ENCODE peak calls at places on chromosomes 7 and 10, in nine cellular contexts. One of them, this sample, is unnamed.

GRCh38 chr10:114862456-114862855 is 40.9 kb downstream of the FHIP2A start:
- DNase-seq in A549: no peak
- DNase-seq in SK-N-SH: no peak
- DNase-seq in HCT116: no peak
- DNase-seq in K562: no peak
- DNase-seq in endothelial cell of umbilical vein: no peak
- DNase-seq in H1: no peak
- DNase-seq in HepG2: no peak
- DNase-seq in GM12878: no peak
- DNase-seq in this sample: no peak

GRCh38 chr10:109862738-109863137 is 60.6 kb downstream of the XPNPEP1 start:
- DNase-seq in A549: no peak
- DNase-seq in SK-N-SH: no peak
- DNase-seq in HCT116: no peak
- DNase-seq in K562: no peak
- DNase-seq in endothelial cell of umbilical vein: no peak
- DNase-seq in H1: no peak
- DNase-seq in HepG2: no peak
- DNase-seq in GM12878: no peak
- DNase-seq in this sample: no peak

GRCh38 chr10:17665742-17666141 is 21.8 kb downstream of the STAM start:
- DNase-seq in A549: no peak
- DNase-seq in SK-N-SH: no peak
- DNase-seq in HCT116: no peak
- DNase-seq in K562: no peak
- DNase-seq in endothelial cell of umbilical vein: peak; percentile 76
- DNase-seq in H1: no peak
- DNase-seq in HepG2: peak; percentile 20
- DNase-seq in GM12878: no peak
- DNase-seq in this sample: no peak

GRCh38 chr10:60480865-60481563 is 91.3 kb upstream of the ANK3 start:
- DNase-seq in A549: peak; percentile 18
- DNase-seq in SK-N-SH: no peak
- DNase-seq in HCT116: peak; percentile 12
- DNase-seq in K562: no peak
- DNase-seq in endothelial cell of umbilical vein: peak; percentile 40
- DNase-seq in H1: no peak
- DNase-seq in HepG2: no peak
- DNase-seq in GM12878: no peak
- DNase-seq in this sample: no peak

GRCh38 chr10:118564652-118565051 is 30.8 kb downstream of the PRLHR start:
- DNase-seq in A549: peak; percentile 35
- DNase-seq in SK-N-SH: peak; percentile 52
- DNase-seq in HCT116: no peak
- DNase-seq in K562: peak; percentile 22
- DNase-seq in endothelial cell of umbilical vein: no peak
- DNase-seq in H1: no peak
- DNase-seq in HepG2: no peak
- DNase-seq in GM12878: no peak
- DNase-seq in this sample: no peak

GRCh38 chr10:31707578-31708411 is 220.8 kb downstream of the ARHGAP12 start:
- DNase-seq in A549: no peak
- DNase-seq in SK-N-SH: no peak
- DNase-seq in HCT116: no peak
- DNase-seq in K562: no peak
- DNase-seq in endothelial cell of umbilical vein: peak; percentile 96
- DNase-seq in H1: no peak
- DNase-seq in HepG2: no peak
- DNase-seq in GM12878: peak; percentile 90
- DNase-seq in this sample: peak; percentile 76

GRCh38 chr7:148485618-148486017 is 104.9 kb upstream of the C7orf33 start:
- DNase-seq in A549: no peak
- DNase-seq in SK-N-SH: no peak
- DNase-seq in HCT116: no peak
- DNase-seq in K562: no peak
- DNase-seq in endothelial cell of umbilical vein: no peak
- DNase-seq in H1: no peak
- DNase-seq in HepG2: no peak
- DNase-seq in GM12878: no peak
- DNase-seq in this sample: no peak

GRCh38 chr7:90824386-90825307 is 228.5 kb downstream of the CDK14 start:
- DNase-seq in A549: no peak
- DNase-seq in SK-N-SH: no peak
- DNase-seq in HCT116: no peak
- DNase-seq in K562: no peak
- DNase-seq in endothelial cell of umbilical vein: peak; percentile 79
- DNase-seq in H1: no peak
- DNase-seq in HepG2: no peak
- DNase-seq in GM12878: no peak
- DNase-seq in this sample: peak; percentile 7

GRCh38 chr7:11006271-11006670 is 32.6 kb downstream of the PHF14 start:
- DNase-seq in A549: no peak
- DNase-seq in SK-N-SH: no peak
- DNase-seq in HCT116: no peak
- DNase-seq in K562: no peak
- DNase-seq in endothelial cell of umbilical vein: no peak
- DNase-seq in H1: no peak
- DNase-seq in HepG2: no peak
- DNase-seq in GM12878: no peak
- DNase-seq in this sample: no peak

GRCh38 chr10:114271779-114272167 is 32.7 kb downstream of the VWA2 start:
- DNase-seq in A549: peak; percentile 65
- DNase-seq in SK-N-SH: no peak
- DNase-seq in HCT116: peak; percentile 42
- DNase-seq in K562: no peak
- DNase-seq in endothelial cell of umbilical vein: peak; percentile 76
- DNase-seq in H1: no peak
- DNase-seq in HepG2: no peak
- DNase-seq in GM12878: no peak
- DNase-seq in this sample: no peak

GRCh38 chr7:2115739-2116065 is 117.0 kb downstream of the MAD1L1 start:
- DNase-seq in A549: no peak
- DNase-seq in SK-N-SH: no peak
- DNase-seq in HCT116: no peak
- DNase-seq in K562: no peak
- DNase-seq in endothelial cell of umbilical vein: no peak
- DNase-seq in H1: no peak
- DNase-seq in HepG2: no peak
- DNase-seq in GM12878: no peak
- DNase-seq in this sample: no peak

GRCh38 chr7:2112261-2113203 is 120.2 kb downstream of the MAD1L1 start:
- DNase-seq in A549: no peak
- DNase-seq in SK-N-SH: no peak
- DNase-seq in HCT116: no peak
- DNase-seq in K562: no peak
- DNase-seq in endothelial cell of umbilical vein: peak; percentile 60
- DNase-seq in H1: no peak
- DNase-seq in HepG2: no peak
- DNase-seq in GM12878: no peak
- DNase-seq in this sample: no peak

GRCh38 chr7:2114926-2115738 is 117.6 kb downstream of the MAD1L1 start:
- DNase-seq in A549: no peak
- DNase-seq in SK-N-SH: no peak
- DNase-seq in HCT116: no peak
- DNase-seq in K562: no peak
- DNase-seq in endothelial cell of umbilical vein: no peak
- DNase-seq in H1: no peak
- DNase-seq in HepG2: no peak
- DNase-seq in GM12878: no peak
- DNase-seq in this sample: no peak

GRCh38 chr7:2116086-2116810 is 116.5 kb downstream of the MAD1L1 start:
- DNase-seq in A549: no peak
- DNase-seq in SK-N-SH: no peak
- DNase-seq in HCT116: peak; percentile 75
- DNase-seq in K562: no peak
- DNase-seq in endothelial cell of umbilical vein: no peak
- DNase-seq in H1: no peak
- DNase-seq in HepG2: peak; percentile 35
- DNase-seq in GM12878: no peak
- DNase-seq in this sample: no peak

DNA sequence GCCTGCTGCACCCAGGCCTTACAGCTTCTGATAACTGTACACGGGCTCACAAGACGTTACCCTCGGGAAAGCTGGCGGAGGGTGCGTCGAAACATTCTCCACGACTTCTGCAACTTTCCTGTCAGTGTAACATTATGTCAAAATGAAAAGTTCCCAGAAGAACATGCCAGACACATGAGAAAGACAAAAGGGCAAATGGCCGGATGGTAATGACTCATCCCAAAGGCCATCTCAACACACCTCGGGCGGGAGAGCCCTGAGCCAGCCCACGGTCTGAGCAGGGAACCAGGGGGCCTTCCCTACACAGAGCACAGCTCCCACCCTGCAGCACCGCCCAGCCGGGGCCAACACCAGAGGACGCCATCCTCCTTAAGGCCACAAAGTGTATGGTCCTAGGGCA is 118.7 kb downstream of the MAD1L1 start:
- DNase-seq in A549: no peak
- DNase-seq in SK-N-SH: no peak
- DNase-seq in HCT116: peak; percentile 27
- DNase-seq in K562: no peak
- DNase-seq in endothelial cell of umbilical vein: no peak
- DNase-seq in H1: no peak
- DNase-seq in HepG2: no peak
- DNase-seq in GM12878: no peak
- DNase-seq in this sample: no peak
- TF ChIP-seq MAX in A549: no peak
- TF ChIP-seq MAX in SK-N-SH: peak; percentile 91
- TF ChIP-seq MAX in HCT116: no peak
- TF ChIP-seq MAX in K562: no peak
- TF ChIP-seq MAX in endothelial cell of umbilical vein: no peak
- TF ChIP-seq MAX in H1: no peak
- TF ChIP-seq MAX in HepG2: no peak
- TF ChIP-seq MAX in GM12878: no peak
- TF ChIP-seq MAX in this sample: no peak

GRCh38 chr10:103602852-103603155 is 109.3 kb downstream of the NEURL1 start:
- DNase-seq in A549: no peak
- DNase-seq in SK-N-SH: no peak
- DNase-seq in HCT116: no peak
- DNase-seq in K562: no peak
- DNase-seq in endothelial cell of umbilical vein: no peak
- DNase-seq in H1: no peak
- DNase-seq in HepG2: no peak
- DNase-seq in GM12878: no peak
- DNase-seq in this sample: no peak

GRCh38 chr10:103600325-103600724 is 106.8 kb downstream of the NEURL1 start:
- DNase-seq in A549: no peak
- DNase-seq in SK-N-SH: no peak
- DNase-seq in HCT116: no peak
- DNase-seq in K562: no peak
- DNase-seq in endothelial cell of umbilical vein: no peak
- DNase-seq in H1: no peak
- DNase-seq in HepG2: no peak
- DNase-seq in GM12878: no peak
- DNase-seq in this sample: no peak

GRCh38 chr10:103603382-103603781 is 109.9 kb downstream of the NEURL1 start:
- DNase-seq in A549: no peak
- DNase-seq in SK-N-SH: peak; percentile 16
- DNase-seq in HCT116: no peak
- DNase-seq in K562: no peak
- DNase-seq in endothelial cell of umbilical vein: no peak
- DNase-seq in H1: no peak
- DNase-seq in HepG2: no peak
- DNase-seq in GM12878: no peak
- DNase-seq in this sample: no peak

GRCh38 chr10:103600956-103601569 is 107.6 kb downstream of the NEURL1 start:
- DNase-seq in A549: no peak
- DNase-seq in SK-N-SH: no peak
- DNase-seq in HCT116: no peak
- DNase-seq in K562: no peak
- DNase-seq in endothelial cell of umbilical vein: no peak
- DNase-seq in H1: no peak
- DNase-seq in HepG2: no peak
- DNase-seq in GM12878: no peak
- DNase-seq in this sample: no peak

DNA sequence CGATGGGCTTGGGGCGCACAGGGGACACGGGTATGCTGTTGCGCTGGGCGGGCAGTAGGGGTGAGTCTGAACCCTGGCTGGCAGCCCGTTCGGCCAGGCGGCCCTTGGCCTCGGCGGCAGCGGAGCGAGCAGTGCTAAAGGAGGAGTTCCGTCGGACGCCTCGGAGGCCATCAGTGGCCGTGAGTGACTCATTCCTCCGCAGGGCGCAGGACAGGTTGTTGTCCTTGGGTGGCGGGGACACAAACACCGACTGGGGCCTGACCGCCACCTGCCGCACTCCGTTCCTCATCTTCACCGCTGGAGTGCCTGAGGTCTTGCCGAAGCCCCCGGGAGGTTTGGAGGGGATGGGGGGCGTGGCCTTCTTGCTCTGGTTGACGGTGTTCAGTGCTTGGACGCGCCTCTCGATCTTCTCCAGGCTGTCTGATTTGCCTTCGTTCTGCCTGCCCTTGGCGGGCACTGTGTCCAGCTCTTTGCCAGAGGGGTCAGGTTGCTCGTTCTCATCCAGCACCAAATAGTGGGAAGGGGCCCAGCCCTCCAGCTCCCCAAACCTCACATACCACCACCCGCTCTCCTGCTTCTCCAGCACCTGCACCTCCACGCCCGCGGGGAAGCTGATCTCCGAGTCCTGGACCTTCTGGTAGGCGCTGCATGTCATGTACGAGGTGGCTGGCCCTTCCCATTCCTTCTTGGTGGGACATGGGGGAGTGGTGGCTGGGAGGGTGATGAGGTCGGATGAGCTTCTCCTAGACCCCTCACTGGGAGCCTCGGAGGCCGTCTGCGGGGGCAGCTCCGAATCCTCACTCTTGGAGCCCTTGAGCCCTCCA is 108.7 kb downstream of the NEURL1 start:
- DNase-seq in A549: no peak
- DNase-seq in SK-N-SH: peak; percentile 23
- DNase-seq in HCT116: no peak
- DNase-seq in K562: no peak
- DNase-seq in endothelial cell of umbilical vein: no peak
- DNase-seq in H1: no peak
- DNase-seq in HepG2: no peak
- DNase-seq in GM12878: no peak
- DNase-seq in this sample: no peak
- H3K4me3 ChIP-seq in A549: no peak overlapping the region
- H3K4me3 ChIP-seq in SK-N-SH: no peak overlapping the region
- H3K4me3 ChIP-seq in HCT116: no peak overlapping the region
- H3K4me3 ChIP-seq in K562: no peak overlapping the region
- H3K4me3 ChIP-seq in endothelial cell of umbilical vein: no peak overlapping the region
- H3K4me3 ChIP-seq in H1: no peak overlapping the region
- H3K4me3 ChIP-seq in HepG2: no peak overlapping the region
- H3K4me3 ChIP-seq in GM12878: no peak overlapping the region
- H3K4me3 ChIP-seq in this sample: no peak overlapping the region

GRCh38 chr7:82507976-82508677 is 64.5 kb upstream of the CACNA2D1 start:
- DNase-seq in A549: no peak
- DNase-seq in SK-N-SH: no peak
- DNase-seq in HCT116: no peak
- DNase-seq in K562: no peak
- DNase-seq in endothelial cell of umbilical vein: no peak
- DNase-seq in H1: no peak
- DNase-seq in HepG2: no peak
- DNase-seq in GM12878: no peak
- DNase-seq in this sample: no peak
- TF ChIP-seq MAX in A549: no peak
- TF ChIP-seq MAX in SK-N-SH: no peak
- TF ChIP-seq MAX in HCT116: no peak
- TF ChIP-seq MAX in K562: no peak
- TF ChIP-seq MAX in endothelial cell of umbilical vein: no peak
- TF ChIP-seq MAX in H1: no peak
- TF ChIP-seq MAX in HepG2: no peak
- TF ChIP-seq MAX in GM12878: no peak
- TF ChIP-seq MAX in this sample: no peak

GRCh38 chr10:44902838-44903545 is 8.1 kb upstream of the TMEM72 start:
- DNase-seq in A549: no peak
- DNase-seq in SK-N-SH: no peak
- DNase-seq in HCT116: no peak
- DNase-seq in K562: no peak
- DNase-seq in endothelial cell of umbilical vein: no peak
- DNase-seq in H1: no peak
- DNase-seq in HepG2: no peak
- DNase-seq in GM12878: no peak
- DNase-seq in this sample: peak; percentile 61
- H3K4me3 ChIP-seq in A549: no peak overlapping the region
- H3K4me3 ChIP-seq in SK-N-SH: no peak overlapping the region
- H3K4me3 ChIP-seq in HCT116: no peak overlapping the region
- H3K4me3 ChIP-seq in K562: no peak overlapping the region
- H3K4me3 ChIP-seq in endothelial cell of umbilical vein: no peak overlapping the region
- H3K4me3 ChIP-seq in H1: no peak overlapping the region
- H3K4me3 ChIP-seq in HepG2: no peak overlapping the region
- H3K4me3 ChIP-seq in GM12878: no peak overlapping the region
- H3K4me3 ChIP-seq in this sample: no peak overlapping the region